ENCODE peak calls at places on chromosomes 1 and 21, in four cellular contexts. I is K562, D is HCT116, V is GM23338. W is an unnamed sample.

GRCh38 chr1:68495532-68495931 is 1.4 kb downstream of the DEPDC1 start:
- DNase-seq in I (peak; percentile 24), D (no peak), V (no peak), W (no peak)

GRCh38 chr1:156623946-156624813 is 5.0 kb downstream of the HAPLN2 start:
- DNase-seq in I (peak; percentile 91), D (no peak), V (peak; percentile 90), W (peak; percentile 47)

GRCh38 chr21:42614811-42615342 is 38.5 kb upstream of the PDE9A start:
- DNase-seq in I (peak; percentile 16), D (no peak), V (peak; percentile 54), W (peak; percentile 37)

GRCh38 chr1:40592107-40592773 is 60.8 kb downstream of the ZNF684 start:
- DNase-seq in I (peak; percentile 73), D (peak; percentile 74), V (peak; percentile 61), W (no peak)

GRCh38 chr1:6601049-6601864 is 1.4 kb downstream of the KLHL21 start:
- DNase-seq in I (peak; percentile 97), D (peak; percentile 68), V (peak; percentile 67), W (peak; percentile 78)

GRCh38 chr1:217907504-217907903 is 276.4 kb downstream of the SPATA17 start:
- DNase-seq in I (no peak), D (no peak), V (no peak), W (no peak)

GRCh38 chr1:218751208-218751948 is 406.2 kb downstream of the TGFB2 start:
- DNase-seq in I (no peak), D (no peak), V (no peak), W (no peak)

GRCh38 chr1:923991-924618 is 382 bp downstream of the SAMD11 start:
- DNase-seq in I (no peak), D (no peak), V (no peak), W (no peak)

GRCh38 chr1:161374373-161374772 is 6.7 kb upstream of the CFAP126 start:
- DNase-seq in I (peak; percentile 55), D (no peak), V (peak; percentile 26), W (no peak)

GRCh38 chr1:43389326-43390313 is at the start of the genes MED8 and SZT2:
- DNase-seq in I (peak; percentile 99), D (peak; percentile 89), V (peak; percentile 99), W (peak; percentile 97)

GRCh38 chr1:35572296-35572695 is 818 bp upstream of the TFAP2E start:
- DNase-seq in I (no peak), D (no peak), V (no peak), W (no peak)

GRCh38 chr1:16073490-16074104 is at the start of gene FAM131C:
- DNase-seq in I (no peak), D (no peak), V (peak; percentile 65), W (peak; percentile 60)

GRCh38 chr1:37471345-37472231 is 2.8 kb upstream of the ZC3H12A start:
- DNase-seq in I (peak; percentile 46), D (peak; percentile 66), V (peak; percentile 64), W (peak; percentile 84)

GRCh38 chr1:35539824-35540261 is 17.4 kb downstream of the KIAA0319L start:
- DNase-seq in I (no peak), D (no peak), V (no peak), W (no peak)

GRCh38 chr1:228166170-228166936 is 749 bp downstream of the IBA57 start:
- DNase-seq in I (peak; percentile 82), D (peak; percentile 71), V (peak; percentile 76), W (peak; percentile 79)

GRCh38 chr21:20452935-20453334 is 545.3 kb upstream of the NCAM2 start:
- DNase-seq in I (no peak), D (no peak), V (no peak), W (no peak)

GRCh38 chr21:20445971-20446370 is 552.2 kb upstream of the NCAM2 start:
- DNase-seq in I (no peak), D (no peak), V (no peak), W (no peak)

DNA sequence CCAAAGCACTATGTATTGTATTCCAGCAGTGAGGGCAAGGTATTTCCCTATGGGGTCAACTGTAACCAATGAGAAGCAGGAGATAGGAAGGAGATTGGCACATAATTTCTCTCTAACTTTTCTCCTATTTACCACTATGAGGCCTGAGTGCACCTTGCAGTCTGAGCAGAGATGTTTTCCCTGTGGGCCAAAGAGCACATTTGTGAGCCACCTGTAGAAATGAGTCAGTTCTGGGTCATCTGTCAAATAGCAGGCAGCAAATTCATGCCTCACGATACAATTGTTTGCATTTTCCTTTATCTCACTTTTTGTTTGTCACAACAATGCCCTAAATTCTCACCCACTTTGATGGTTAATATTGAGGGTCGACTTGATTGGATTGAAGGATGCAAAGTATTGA is 547.2 kb upstream of the NCAM2 start:
- DNase-seq in I (no peak), D (no peak), V (no peak), W (no peak)
- H3K4me3 ChIP-seq in I (no peak overlapping the region), D (no peak overlapping the region), V (no peak overlapping the region), W (no peak overlapping the region)

DNA sequence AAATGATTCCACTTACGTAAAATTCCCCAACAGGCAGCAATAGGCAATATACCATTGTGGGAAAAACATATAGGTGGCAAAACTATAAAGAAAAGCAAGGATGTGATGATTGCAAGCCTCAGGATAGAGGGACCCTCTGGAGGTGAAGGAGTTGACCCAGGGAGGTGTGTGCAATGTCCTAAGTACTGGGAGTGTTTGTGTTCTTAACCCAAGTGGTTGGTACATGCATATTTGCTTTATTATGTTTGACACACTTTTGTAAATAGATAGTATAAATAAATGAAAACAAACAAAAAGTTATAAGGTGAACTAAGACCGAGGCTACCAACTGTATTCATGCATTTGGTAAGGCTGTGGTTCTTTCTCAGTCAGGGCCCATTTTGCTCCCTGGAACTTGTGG is 7.5 kb downstream of the MX1 start:
- DNase-seq in I (no peak), D (no peak), V (no peak), W (no peak)
- TF ChIP-seq POLR2AphosphoS5 in I (no peak), D (no peak), V (no peak), W (no peak)

GRCh38 chr1:29706936-29707335 is 470.6 kb downstream of the PTPRU start:
- DNase-seq in I (peak; percentile 40), D (no peak), V (peak; percentile 94), W (no peak)
- H3K4me3 ChIP-seq in I (no peak overlapping the region), D (no peak overlapping the region), V (peak overlapping the region; percentile 70), W (no peak overlapping the region)

GRCh38 chr1:244836135-244836521 is 670 bp downstream of the COX20 start:
- DNase-seq in I (peak; percentile 55), D (no peak), V (peak; percentile 44), W (no peak)
- TF ChIP-seq POLR2AphosphoS5 in I (no peak), D (peak; percentile 15), V (peak; percentile 51), W (no peak)

DNA sequence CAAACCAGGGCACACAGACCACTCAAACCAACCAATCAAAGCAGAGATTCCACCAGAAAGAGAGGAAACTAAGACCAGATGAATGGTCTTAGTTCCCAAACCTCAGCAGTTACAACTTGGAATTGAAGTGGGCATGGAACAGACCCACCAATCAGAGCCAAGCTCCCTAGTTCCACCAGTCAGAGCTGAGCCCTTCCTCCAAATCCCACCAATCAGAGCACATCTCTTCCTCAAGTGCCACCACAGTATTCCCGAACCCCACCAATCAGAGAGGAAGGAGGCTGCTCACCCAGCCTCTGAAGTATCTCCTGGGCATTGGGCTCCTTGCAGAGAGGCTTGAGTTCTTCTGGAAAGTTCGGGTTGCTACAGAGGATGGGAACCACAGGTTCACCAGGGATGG is 1.4 kb downstream of the GUCA2A start:
- DNase-seq in I (no peak), D (no peak), V (no peak), W (no peak)
- H3K4me3 ChIP-seq in I (no peak overlapping the region), D (no peak overlapping the region), V (no peak overlapping the region), W (no peak overlapping the region)

GRCh38 chr1:241553886-241554592 is 21.9 kb downstream of the KMO start:
- DNase-seq in I (no peak), D (no peak), V (no peak), W (no peak)
- TF ChIP-seq POLR2AphosphoS5 in I (no peak), D (no peak), V (no peak), W (no peak)

DNA sequence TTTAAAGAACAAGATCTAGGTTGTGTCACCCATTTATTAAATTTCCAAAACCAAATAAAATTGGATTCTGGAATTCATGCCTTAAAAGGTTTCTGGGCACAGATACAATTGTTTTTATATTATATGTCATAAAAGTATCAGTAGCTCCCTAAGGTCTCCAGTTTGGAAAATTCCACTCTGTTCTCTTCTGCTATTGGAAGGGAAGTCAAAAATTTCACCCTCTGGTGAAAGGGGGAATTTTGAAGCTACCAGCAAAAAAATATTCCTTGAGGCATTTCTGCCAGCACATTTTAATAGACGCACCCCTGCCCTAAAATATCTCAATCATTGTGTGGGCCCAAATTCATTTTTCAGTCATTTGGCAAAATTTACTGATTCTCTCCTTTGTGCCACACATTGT is 285.7 kb upstream of the SGIP1 start:
- DNase-seq in I (no peak), D (no peak), V (no peak), W (no peak)
- H3K4me3 ChIP-seq in I (no peak overlapping the region), D (no peak overlapping the region), V (no peak overlapping the region), W (no peak overlapping the region)

DNA sequence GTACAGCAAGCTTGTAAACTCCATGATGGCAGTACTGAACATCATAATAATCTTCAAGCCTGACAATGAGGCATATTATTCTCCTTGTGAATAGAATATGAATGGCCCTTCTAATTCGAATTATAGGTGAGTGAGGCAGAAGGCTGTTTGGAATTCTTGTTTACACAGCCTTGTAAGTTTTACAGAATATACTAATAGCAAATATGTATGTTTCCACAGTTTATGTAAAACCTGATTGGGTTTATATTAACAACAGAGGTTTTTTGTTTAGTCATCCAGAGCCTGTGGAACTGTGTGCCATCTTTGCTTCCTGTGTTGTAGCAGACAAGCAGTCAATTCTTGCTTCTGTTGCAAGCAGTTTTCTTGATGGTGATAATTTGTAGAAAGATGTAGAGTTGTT is 8.0 kb downstream of the OSBPL9 start:
- DNase-seq in I (no peak), D (no peak), V (no peak), W (no peak)
- TF ChIP-seq POLR2AphosphoS5 in I (no peak), D (no peak), V (no peak), W (no peak)